ENCODE peak calls at places on chromosomes 4 and X, in five cellular contexts. T, G, D, L and N are unnamed samples.

GRCh38 chr4:122793811-122794210 is 32.8 kb upstream of the FGF2 start:
- DNase-seq in T (no peak), G (no peak), D (no peak), L (no peak), N (no peak)

GRCh38 chr4:125115941-125116340 is 198.8 kb upstream of the FAT4 start:
- DNase-seq in T (no peak), G (no peak), D (peak), L (no peak), N (no peak)

GRCh38 chrX:96372313-96373046 is 312.2 kb upstream of the DIAPH2 start:
- DNase-seq in T (no peak), G (peak), D (peak), L (no peak), N (no peak)

GRCh38 chr4:26087108-26087507 is 173.1 kb downstream of the SMIM20 start:
- DNase-seq in T (no peak), G (no peak), D (no peak), L (no peak), N (no peak)

GRCh38 chrX:5916945-5917344 is 311.7 kb downstream of the NLGN4X start:
- DNase-seq in T (no peak), G (no peak), D (no peak), L (no peak), N (no peak)

GRCh38 chr4:136831553-136831952 is 700.7 kb downstream of the PCDH18 start:
- DNase-seq in T (no peak), G (peak), D (no peak), L (no peak), N (no peak)

GRCh38 chrX:65658229-65658628 is 9.2 kb upstream of the MSN start:
- DNase-seq in T (no peak), G (no peak), D (no peak), L (no peak), N (no peak)

GRCh38 chr4:23818097-23818648 is 71.7 kb downstream of the PPARGC1A start:
- DNase-seq in T (no peak), G (no peak), D (no peak), L (no peak), N (no peak)

GRCh38 chr4:33149658-33150057 is 2429.5 kb downstream of the PCDH7 start:
- DNase-seq in T (no peak), G (no peak), D (no peak), L (no peak), N (no peak)

GRCh38 chr4:40479378-40479777 is 144.2 kb downstream of the CHRNA9 start:
- DNase-seq in T (no peak), G (no peak), D (no peak), L (no peak), N (no peak)

GRCh38 chr4:87041142-87041541 is 106.3 kb downstream of the AFF1 start:
- DNase-seq in T (no peak), G (no peak), D (no peak), L (no peak), N (no peak)

GRCh38 chr4:84673475-84674230 is 90.7 kb downstream of the CDS1 start:
- DNase-seq in T (no peak), G (peak), D (peak), L (no peak), N (no peak)

GRCh38 chr4:76640252-76640925 is 205.4 kb downstream of the SHROOM3 start:
- DNase-seq in T (no peak), G (no peak), D (no peak), L (no peak), N (no peak)

GRCh38 chr4:183347586-183347985 is 25.4 kb upstream of the CLDN24 start:
- DNase-seq in T (peak), G (no peak), D (no peak), L (no peak), N (no peak)

GRCh38 chrX:153740631-153741222 is 16.1 kb downstream of the ABCD1 start:
- DNase-seq in T (peak), G (no peak), D (no peak), L (no peak), N (no peak)

GRCh38 chrX:29634516-29634915 is 580.8 kb upstream of the MAGEB2 start:
- DNase-seq in T (no peak), G (no peak), D (no peak), L (no peak), N (no peak)

GRCh38 chrX:72685810-72686465 is 28.2 kb downstream of the PHKA1 start:
- DNase-seq in T (no peak), G (peak), D (no peak), L (no peak), N (no peak)

GRCh38 chrX:17170973-17171372 is 204.0 kb upstream of the NHS start:
- DNase-seq in T (no peak), G (no peak), D (no peak), L (no peak), N (peak)

GRCh38 chr4:6501171-6501570 is 28.8 kb upstream of the PPP2R2C start:
- DNase-seq in T (no peak), G (no peak), D (no peak), L (no peak), N (no peak)

GRCh38 chr4:138952405-138952804 is 63.2 kb upstream of the NOCT start:
- DNase-seq in T (no peak), G (no peak), D (no peak), L (no peak), N (no peak)

GRCh38 chrX:140971385-140971784 is 31.0 kb upstream of the SPANXB1 start:
- DNase-seq in T (no peak), G (no peak), D (no peak), L (no peak), N (no peak)

GRCh38 chr4:140686799-140687198 is 69.4 kb downstream of the TBC1D9 start:
- DNase-seq in T (no peak), G (no peak), D (no peak), L (no peak), N (no peak)

GRCh38 chrX:16033336-16033735 is 90.0 kb upstream of the GRPR start:
- DNase-seq in T (no peak), G (no peak), D (peak), L (no peak), N (no peak)

GRCh38 chrX:97310373-97310772 is 426.7 kb downstream of the RPA4 start:
- DNase-seq in T (no peak), G (no peak), D (no peak), L (no peak), N (no peak)

GRCh38 chr4:58767598-58767997 is 1657.4 kb upstream of the IGFBP7 start:
- DNase-seq in T (no peak), G (no peak), D (no peak), L (no peak), N (no peak)

GRCh38 chr4:76216975-76217814 is 3.6 kb upstream of the SCARB2 start:
- DNase-seq in T (no peak), G (no peak), D (no peak), L (no peak), N (no peak)

GRCh38 chrX:71619193-71619592 is 882 bp upstream of the CXCR3 start:
- DNase-seq in T (no peak), G (no peak), D (no peak), L (peak), N (no peak)

GRCh38 chr4:70640192-70640591 is 11.6 kb downstream of the ENAM start:
- DNase-seq in T (no peak), G (no peak), D (no peak), L (no peak), N (no peak)

GRCh38 chr4:141913928-141914327 is 277.5 kb downstream of the IL15 start:
- DNase-seq in T (no peak), G (no peak), D (no peak), L (no peak), N (no peak)

GRCh38 chr4:88725986-88726385 is 28.4 kb upstream of the NAP1L5 start:
- DNase-seq in T (no peak), G (no peak), D (no peak), L (no peak), N (no peak)

GRCh38 chr4:119655111-119655837 is 26.7 kb upstream of the PDE5A start:
- DNase-seq in T (no peak), G (no peak), D (no peak), L (no peak), N (no peak)

GRCh38 chr4:1558205-1558604 is 125.9 kb downstream of the FAM53A start:
- DNase-seq in T (no peak), G (no peak), D (no peak), L (no peak), N (no peak)

GRCh38 chrX:2897311-2897689 is 31.8 kb downstream of the ARSD start:
- DNase-seq in T (no peak), G (no peak), D (no peak), L (peak), N (no peak)

DNA sequence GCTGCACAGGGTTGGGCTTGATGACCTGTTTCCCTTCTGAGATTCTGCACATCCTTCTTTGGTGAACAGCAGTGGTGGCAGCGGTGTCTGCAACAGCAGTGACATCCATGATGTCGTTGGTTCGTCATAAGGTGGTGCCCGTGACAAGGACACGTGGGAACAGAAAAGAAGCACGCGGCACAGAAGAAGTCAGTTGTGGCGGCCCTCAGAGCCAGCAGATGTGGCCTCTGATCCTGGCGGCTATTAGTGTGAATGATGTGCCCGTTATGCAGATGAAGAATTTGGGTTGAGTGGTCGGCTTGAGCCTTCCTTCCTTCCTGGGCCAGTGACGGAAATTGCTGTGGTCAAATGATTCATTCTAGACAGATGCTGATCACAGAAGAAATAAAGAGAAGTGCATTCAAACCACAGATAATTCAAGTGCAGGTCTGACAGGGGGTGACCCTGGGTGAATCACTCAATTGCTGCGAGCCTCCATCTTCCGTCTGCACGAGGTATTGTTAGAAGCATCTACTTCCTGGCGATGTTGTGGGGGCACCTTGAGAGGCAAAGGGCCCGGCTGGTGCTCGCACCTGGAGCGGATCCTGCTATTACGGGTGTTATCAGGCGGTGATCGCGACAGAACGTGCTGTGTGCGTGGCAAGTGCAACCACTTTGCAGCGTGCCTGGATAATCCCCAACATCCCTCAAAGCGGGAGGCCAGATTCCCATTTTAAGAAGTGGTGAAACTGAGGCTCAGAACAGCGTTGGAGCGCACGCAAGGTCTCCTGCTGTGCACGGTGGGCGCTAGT is 215.2 kb upstream of the PSAPL1 start:
- DNase-seq in T (peak), G (peak), D (peak), L (peak), N (peak)
- H3K27ac ChIP-seq in T (no peak), G (no peak), D (peak), L (no peak), N (no peak)

GRCh38 chr4:175641053-175641452 is 171.0 kb downstream of the GPM6A start:
- DNase-seq in T (no peak), G (no peak), D (no peak), L (no peak), N (no peak)

GRCh38 chr4:175633310-175633709 is 178.8 kb downstream of the GPM6A start:
- DNase-seq in T (no peak), G (no peak), D (no peak), L (no peak), N (no peak)

GRCh38 chr4:175639346-175639745 is 172.7 kb downstream of the GPM6A start:
- DNase-seq in T (no peak), G (no peak), D (no peak), L (no peak), N (no peak)

GRCh38 chr4:175637762-175638161 is 174.3 kb downstream of the GPM6A start:
- DNase-seq in T (no peak), G (no peak), D (no peak), L (no peak), N (no peak)

DNA sequence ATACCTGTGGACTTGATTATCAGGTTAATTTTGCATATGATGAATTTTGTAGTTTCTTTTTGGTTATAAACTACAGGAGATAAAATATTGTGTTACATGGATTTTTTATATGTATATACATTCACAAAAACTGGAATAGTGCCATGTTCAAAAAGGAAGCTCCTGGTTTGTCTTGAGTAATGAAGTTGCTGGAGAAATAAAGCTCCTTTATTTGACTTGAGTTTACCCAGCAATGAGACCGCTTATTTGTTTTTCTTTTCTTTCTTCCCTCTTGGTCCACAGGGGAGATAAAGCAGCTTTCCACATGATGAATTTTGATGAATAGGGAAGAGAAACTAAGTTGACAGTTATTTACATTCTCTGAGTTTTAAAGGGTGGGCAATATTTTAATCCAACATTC is 176.6 kb downstream of the GPM6A start:
- DNase-seq in T (no peak), G (no peak), D (no peak), L (no peak), N (no peak)
- H3K27ac ChIP-seq in T (no peak), G (no peak), D (no peak), L (no peak), N (no peak)

GRCh38 chr4:153418581-153418980 is 47.6 kb upstream of the TMEM131L start:
- DNase-seq in T (no peak), G (no peak), D (no peak), L (no peak), N (no peak)
- H3K27ac ChIP-seq in T (no peak), G (no peak), D (no peak), L (no peak), N (no peak)

DNA sequence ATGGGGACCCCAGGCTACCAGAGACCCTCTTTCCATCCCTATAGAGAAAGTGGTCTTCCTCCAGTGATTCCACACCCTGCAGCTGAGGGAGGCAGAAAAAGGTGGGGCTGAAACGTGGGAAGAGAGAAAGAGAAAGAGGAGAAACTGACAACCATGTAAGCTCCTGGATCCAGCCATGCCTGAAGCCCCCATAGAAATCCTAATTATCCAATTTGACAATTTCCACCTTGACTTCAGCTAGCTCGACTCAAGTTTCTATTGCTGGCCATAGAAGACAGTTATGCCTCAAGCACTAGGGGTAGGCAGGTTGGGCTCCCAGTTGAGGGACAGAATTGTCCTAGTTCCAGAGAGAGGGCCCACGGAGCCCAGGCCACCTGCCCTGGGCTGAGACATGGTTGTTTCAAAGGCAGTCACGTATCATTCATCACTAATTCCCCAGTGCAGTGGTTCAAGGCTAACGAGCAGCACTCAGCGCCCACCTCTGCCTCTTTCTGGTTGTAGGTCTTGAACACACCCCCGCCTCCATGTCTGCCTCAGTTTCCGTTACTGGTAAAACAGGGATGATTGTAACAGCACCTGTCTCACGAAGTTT is 39.8 kb upstream of the ASMTL start:
- DNase-seq in T (peak), G (no peak), D (no peak), L (peak), N (no peak)
- H3K27ac ChIP-seq in T (no peak), G (no peak), D (no peak), L (no peak), N (no peak)